ENCODE peak calls at places on chromosome 7, in four cellular contexts. V is AG10803, D is neural crest cell, X is endodermal cell. N is an unnamed sample.

GRCh38 chr7:33099154-33099940 is 9.9 kb downstream of the RP9 start:
- DNase-seq in V (no peak), D (no peak), X (no peak), N (no peak)

GRCh38 chr7:108114117-108114841 is 15.9 kb downstream of the LAMB4 start:
- DNase-seq in V (no peak), D (no peak), X (peak), N (no peak)

GRCh38 chr7:72244826-72245398 is 167.2 kb downstream of the CALN1 start:
- DNase-seq in V (no peak), D (no peak), X (no peak), N (no peak)

GRCh38 chr7:114930107-114930521 is 8.2 kb downstream of the MDFIC start:
- DNase-seq in V (no peak), D (no peak), X (peak), N (no peak)

GRCh38 chr7:107982463-107982862 is 20.5 kb downstream of the LAMB1 start:
- DNase-seq in V (no peak), D (no peak), X (no peak), N (no peak)

GRCh38 chr7:105996860-105997737 is 34.0 kb downstream of the CDHR3 start:
- DNase-seq in V (no peak), D (no peak), X (no peak), N (no peak)

GRCh38 chr7:118327179-118327578 is 102.7 kb downstream of the ANKRD7 start:
- DNase-seq in V (no peak), D (no peak), X (no peak), N (no peak)

GRCh38 chr7:74483402-74484336 is 30.0 kb downstream of the GTF2IRD1 start:
- DNase-seq in V (peak), D (no peak), X (no peak), N (peak)

GRCh38 chr7:23811540-23811939 is 101.5 kb downstream of the STK31 start:
- DNase-seq in V (no peak), D (no peak), X (no peak), N (no peak)

GRCh38 chr7:104650991-104651680 is 322.7 kb downstream of the LHFPL3 start:
- DNase-seq in V (no peak), D (no peak), X (no peak), N (no peak)

GRCh38 chr7:41425926-41426325 is 277.0 kb downstream of the INHBA start:
- DNase-seq in V (peak), D (no peak), X (no peak), N (peak)

GRCh38 chr7:22855049-22855392 is 32.4 kb upstream of the TOMM7 start:
- DNase-seq in V (no peak), D (no peak), X (no peak), N (no peak)

GRCh38 chr7:90271753-90272152 is 26.8 kb downstream of the CFAP69 start:
- DNase-seq in V (peak), D (no peak), X (no peak), N (peak)

GRCh38 chr7:124776153-124776552 is 10.6 kb upstream of the GPR37 start:
- DNase-seq in V (no peak), D (no peak), X (no peak), N (no peak)

GRCh38 chr7:105787793-105788192 is 88.6 kb downstream of the ATXN7L1 start:
- DNase-seq in V (no peak), D (no peak), X (no peak), N (no peak)

GRCh38 chr7:112603673-112604072 is 122.9 kb downstream of the LSMEM1 start:
- DNase-seq in V (no peak), D (no peak), X (no peak), N (no peak)

GRCh38 chr7:55409474-55410225 is 44.5 kb downstream of the LANCL2 start:
- DNase-seq in V (peak), D (no peak), X (no peak), N (peak)

GRCh38 chr7:27656724-27657123 is 6.0 kb downstream of the HIBADH start:
- DNase-seq in V (no peak), D (no peak), X (no peak), N (no peak)

GRCh38 chr7:27661776-27662489 is 750 bp downstream of the HIBADH start:
- DNase-seq in V (peak), D (peak), X (peak), N (no peak)

GRCh38 chr7:27663989-27664331 is 1.3 kb upstream of the HIBADH start:
- DNase-seq in V (no peak), D (no peak), X (no peak), N (no peak)

DNA sequence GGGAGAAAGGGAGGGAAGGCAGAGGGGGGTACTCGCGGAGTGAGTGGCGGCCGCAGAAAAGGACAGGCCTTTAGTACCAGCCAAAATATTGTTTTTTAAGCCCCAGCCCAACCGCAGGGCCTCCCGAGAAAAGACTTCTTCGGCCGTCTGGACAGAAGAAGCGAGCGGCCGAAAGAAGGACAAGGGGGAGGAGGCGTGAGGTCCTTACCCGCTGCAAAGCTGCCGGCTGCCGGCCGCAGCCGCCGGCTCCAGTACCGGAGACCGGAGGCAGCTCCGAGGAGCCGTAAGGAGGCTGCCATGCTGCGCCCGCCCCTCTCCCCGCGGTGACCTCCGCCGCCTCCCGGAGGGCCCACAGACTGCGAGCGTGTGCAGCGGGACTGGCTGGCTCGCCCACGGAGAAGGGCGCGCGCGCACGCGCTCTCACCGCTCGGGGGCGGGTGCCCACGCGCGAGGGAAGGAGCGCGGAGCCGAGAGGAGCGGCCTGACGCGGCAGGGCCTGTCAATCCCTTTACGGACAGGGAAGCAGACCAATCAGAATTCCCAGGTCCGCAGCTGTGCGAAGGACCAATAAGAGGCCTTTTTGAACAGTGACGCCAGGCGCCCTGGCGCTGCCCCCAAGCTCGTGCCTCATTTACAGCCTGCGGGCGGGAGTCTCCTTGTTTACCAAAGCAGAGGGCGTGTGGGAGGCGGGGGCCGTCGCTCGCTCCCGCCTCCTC is at the start of gene HIBADH:
- DNase-seq in V (peak), D (peak), X (peak), N (peak)
- TF ChIP-seq CTCF in V (peak), D (no peak), X (peak), N (peak)

DNA sequence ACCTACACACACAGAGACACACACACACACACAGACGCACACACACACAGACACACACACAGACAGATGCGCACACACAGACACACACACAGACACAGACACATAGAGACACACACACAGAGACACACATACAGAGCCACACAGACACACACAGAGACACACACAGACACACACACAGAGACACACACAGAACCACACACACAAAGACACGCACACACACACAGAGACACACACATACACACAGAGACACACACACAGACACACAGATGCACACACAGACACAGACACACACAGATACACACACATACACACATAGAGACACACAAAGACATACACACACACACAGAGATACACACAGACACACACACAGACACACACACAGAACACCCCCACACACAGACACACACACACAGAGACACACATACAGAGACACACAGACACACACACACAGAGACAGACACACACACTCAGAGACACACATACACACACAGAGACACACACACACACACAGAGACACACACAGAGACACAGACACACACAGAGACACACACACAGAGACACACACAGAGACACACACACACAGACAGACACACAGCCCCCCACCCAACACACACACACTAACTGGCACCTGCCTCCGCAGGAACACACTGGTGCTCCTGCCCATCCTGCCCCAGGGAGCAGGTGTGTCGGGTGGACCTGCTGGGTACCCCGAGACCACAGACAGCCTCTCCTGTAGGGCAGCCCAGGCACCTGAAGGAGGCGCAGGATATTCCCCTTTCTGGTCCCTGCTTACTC is 5.5 kb upstream of the FZD9 start:
- DNase-seq in V (no peak), D (no peak), X (peak), N (no peak)
- TF ChIP-seq CTCF in V (no peak), D (no peak), X (peak), N (no peak)

DNA sequence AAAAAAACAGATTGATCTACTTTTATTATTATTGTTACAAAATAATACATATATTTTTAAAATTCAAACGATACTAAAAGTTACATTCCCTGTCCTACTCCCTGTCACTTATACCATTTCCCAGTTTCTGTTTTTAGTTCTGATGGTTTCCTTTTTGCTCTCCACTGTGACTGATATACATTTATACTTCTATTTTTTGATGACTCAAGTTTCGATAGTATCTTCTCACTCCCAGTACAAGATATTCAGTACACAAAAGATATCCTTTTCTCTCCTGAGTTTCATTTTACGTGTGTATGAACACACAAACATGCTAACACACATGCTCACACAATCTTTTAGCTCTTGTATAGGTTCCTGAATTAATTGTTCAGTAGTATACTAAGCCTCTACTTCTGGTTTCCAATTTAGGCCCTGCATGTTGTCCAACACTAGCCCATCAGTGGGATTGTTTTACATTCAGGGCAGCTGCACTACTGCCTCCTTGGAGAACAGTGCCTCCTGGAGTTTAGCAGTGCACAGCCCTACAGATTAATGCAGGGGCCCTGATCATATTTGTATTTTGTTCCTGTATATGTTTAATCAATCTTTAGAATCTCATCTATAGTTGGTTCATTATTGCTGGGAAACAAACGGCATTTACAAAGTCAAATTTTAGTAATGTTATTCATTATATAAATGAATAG is 131.0 kb downstream of the TES start:
- DNase-seq in V (no peak), D (no peak), X (no peak), N (no peak)
- TF ChIP-seq CTCF in V (no peak), D (no peak), X (peak), N (peak)

GRCh38 chr7:44218418-44219201 is 17.8 kb downstream of the YKT6 start:
- DNase-seq in V (no peak), D (peak), X (peak), N (no peak)
- TF ChIP-seq CTCF in V (no peak), D (no peak), X (peak), N (no peak)

DNA sequence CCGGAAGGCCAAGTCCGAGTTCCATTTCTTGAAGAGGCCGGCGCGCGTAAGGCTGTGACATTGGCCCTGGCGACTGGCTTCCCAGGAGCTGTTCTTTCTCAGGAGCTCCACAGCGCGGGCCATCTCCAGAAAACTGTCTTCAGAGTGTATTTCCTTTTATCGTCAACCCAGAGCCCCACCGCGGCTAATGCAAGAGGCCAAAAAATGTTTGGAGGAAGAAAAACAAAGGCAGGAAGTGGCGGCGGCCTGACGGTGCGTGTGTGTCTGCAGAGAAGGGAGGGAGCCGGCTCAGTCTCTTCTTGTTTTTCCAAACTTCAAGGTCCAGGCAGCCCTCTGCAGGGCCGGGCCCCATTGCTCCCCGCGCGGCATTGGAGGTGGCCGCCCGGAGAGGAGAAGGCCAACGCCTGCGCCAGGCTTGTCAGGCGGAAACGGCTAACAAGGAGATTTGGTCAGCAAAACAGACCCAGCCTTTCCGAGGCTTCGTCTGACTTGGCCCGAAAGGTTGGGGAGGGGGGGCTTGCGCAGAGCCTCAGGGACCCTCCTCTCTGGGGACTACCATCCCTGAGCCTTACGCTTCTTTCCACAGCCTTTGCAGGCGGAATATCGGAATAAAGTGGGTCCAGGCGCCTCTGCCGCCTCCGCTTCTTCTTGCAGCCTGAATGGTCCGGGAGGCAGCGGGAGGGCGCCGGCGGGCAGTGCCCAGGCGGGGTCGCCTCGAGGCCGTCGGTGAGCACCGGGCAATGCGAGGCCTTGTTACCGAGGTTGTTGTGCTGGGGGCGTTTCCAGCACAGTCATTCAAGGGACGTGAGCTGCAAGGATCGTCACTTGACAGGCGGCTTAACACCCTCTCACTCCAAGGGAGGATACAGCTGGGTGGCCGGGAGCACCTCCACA is 3.9 kb upstream of the HOXA11 start:
- DNase-seq in V (no peak), D (no peak), X (peak), N (peak)
- TF ChIP-seq CTCF in V (no peak), D (no peak), X (no peak), N (no peak)

DNA sequence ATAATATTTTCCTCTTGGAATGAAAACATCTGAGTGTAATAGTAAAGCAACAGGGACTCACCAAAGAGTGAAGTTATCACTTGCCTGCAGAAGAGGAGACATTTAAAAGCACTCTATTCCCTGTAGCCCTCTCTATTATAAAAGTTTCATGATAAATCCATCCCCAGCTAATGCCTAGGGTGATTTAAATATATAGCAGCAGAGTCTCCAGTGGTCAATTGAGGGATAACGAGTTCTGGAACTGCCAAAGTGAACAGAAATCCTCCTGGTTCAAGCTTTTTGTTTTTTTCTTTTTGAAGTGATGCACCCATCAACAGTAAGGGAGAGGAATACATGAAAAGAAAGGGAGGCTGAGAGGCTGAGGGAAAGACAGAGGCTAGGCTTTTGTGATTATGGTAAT is 87.3 kb downstream of the EVX1 start:
- DNase-seq in V (no peak), D (no peak), X (no peak), N (no peak)
- TF ChIP-seq CTCF in V (peak), D (peak), X (peak), N (peak)

GRCh38 chr7:146074195-146074765 is 42.3 kb upstream of the CNTNAP2 start:
- DNase-seq in V (no peak), D (peak), X (peak), N (no peak)
- TF ChIP-seq CTCF in V (no peak), D (no peak), X (no peak), N (no peak)

GRCh38 chr7:130154501-130155317 is 50.5 kb downstream of the TMEM209 start:
- DNase-seq in V (no peak), D (no peak), X (peak), N (no peak)
- TF ChIP-seq CTCF in V (peak), D (peak), X (peak), N (peak)

DNA sequence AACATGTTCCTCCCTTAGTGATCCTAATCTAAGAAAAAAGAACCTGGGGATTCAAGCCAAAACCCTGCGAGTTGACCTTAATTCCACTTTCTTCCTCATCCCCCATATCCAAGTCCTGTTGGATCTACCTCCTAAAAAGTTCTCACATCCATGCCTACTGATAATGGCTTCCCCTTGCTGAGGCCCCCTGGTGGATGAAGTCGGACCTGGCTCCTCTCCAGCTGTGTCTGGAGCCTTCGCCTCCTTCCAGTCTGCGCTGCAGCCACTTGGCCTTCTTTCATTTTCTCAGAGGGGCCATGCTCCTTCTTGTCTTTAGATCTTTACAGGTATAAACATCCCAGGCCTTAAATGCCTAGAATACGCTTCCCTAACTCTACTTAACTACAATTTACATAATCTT is 8.1 kb downstream of the PDE1C start:
- DNase-seq in V (no peak), D (peak), X (peak), N (no peak)
- TF ChIP-seq CTCF in V (peak), D (peak), X (peak), N (peak)

N was measured in HFFc6.